ENCODE peak calls at places on chromosome 17, in five cellular contexts. F is fibroblast of gingiva; I is HTR-8/SVneo; L is stimulated activated CD4-positive, alpha-beta T cell treated with anti-CD3 and anti-CD28 coated beads, Interleukin-15, amount 100 ng/mL, for 24 hours; J is Caco-2. S is an unnamed sample.

GRCh38 chr17:62000186-62000585 is 64.9 kb downstream of the MED13 start:
- DNase-seq in F (no peak), I (no peak), L (no peak), J (no peak), S (no peak)

GRCh38 chr17:57356153-57356721 is 99.9 kb downstream of the MSI2 start:
- DNase-seq in F (no peak), I (no peak), L (no peak), J (no peak), S (no peak)

GRCh38 chr17:48052956-48053757 is 5.0 kb downstream of the NFE2L1 start:
- DNase-seq in F (peak; percentile 76), I (no peak), L (no peak), J (no peak), S (peak; percentile 82)

GRCh38 chr17:41548844-41549595 is 20.9 kb upstream of the KRT19 start:
- DNase-seq in F (peak; percentile 72), I (peak; percentile 83), L (peak; percentile 90), J (peak; percentile 85), S (peak; percentile 75)

GRCh38 chr17:4365628-4366311 is 705 bp downstream of the UBE2G1 start:
- DNase-seq in F (no peak), I (no peak), L (peak; percentile 56), J (peak; percentile 29), S (peak; percentile 46)

GRCh38 chr17:67042104-67042899 is 2.1 kb upstream of the CACNG1 start:
- DNase-seq in F (no peak), I (no peak), L (no peak), J (no peak), S (no peak)

GRCh38 chr17:64218066-64218465 is 45.0 kb downstream of the TEX2 start:
- DNase-seq in F (no peak), I (no peak), L (peak; percentile 63), J (no peak), S (no peak)

GRCh38 chr17:27778193-27778592 is 22.1 kb downstream of the NOS2 start:
- DNase-seq in F (no peak), I (no peak), L (no peak), J (no peak), S (no peak)

GRCh38 chr17:79458356-79458755 is 152.5 kb downstream of the RBFOX3 start:
- DNase-seq in F (no peak), I (no peak), L (no peak), J (no peak), S (no peak)

GRCh38 chr17:69575346-69575761 is 160.9 kb downstream of the MAP2K6 start:
- DNase-seq in F (peak; percentile 87), I (peak; percentile 28), L (no peak), J (no peak), S (no peak)

GRCh38 chr17:48023408-48024148 is 14.0 kb downstream of the COPZ2 start:
- DNase-seq in F (peak; percentile 82), I (peak; percentile 86), L (peak; percentile 69), J (peak; percentile 68), S (peak; percentile 84)

GRCh38 chr17:16342979-16343378 is 10.3 kb downstream of the CENPV start:
- DNase-seq in F (peak; percentile 72), I (no peak), L (no peak), J (no peak), S (no peak)

GRCh38 chr17:69761767-69762321 is 313.2 kb upstream of the KCNJ16 start:
- DNase-seq in F (peak; percentile 96), I (peak; percentile 44), L (no peak), J (peak; percentile 44), S (no peak)

S was measured in heart right ventricle.